ENCODE peak calls at places on chromosomes 13 and 19, in ten cellular contexts. D is Right ventricle myocardium superior; P is activated CD8-positive, alpha-beta memory T cell treated with anti-CD3 and anti-CD28 coated beads, Interleukin-2, amount 10 ng/mL, durations not matched to agents 7 days and 5 days; U is heart left ventricle; C is stimulated activated naive CD8-positive, alpha-beta T cell treated with anti-CD3 and anti-CD28 coated beads, Interleukin-15, amount 100 ng/mL, for 72 hours; V is PC-3; K is RWPE2; Q is naive B cell; G is A549; I is Right ventricle myocardium inferior. B is an unnamed sample.

GRCh38 chr13:84985860-84986259 is 813.4 kb downstream of the SLITRK6 start:
- ATAC-seq in D (no peak), P (no peak), U (no peak), C (no peak), V (no peak), K (no peak), Q (no peak), G (no peak), I (no peak), B (no peak)

GRCh38 chr13:35733832-35734231 is 257.3 kb upstream of the MAB21L1 start:
- ATAC-seq in D (peak; percentile 48), P (no peak), U (peak; percentile 71), C (no peak), V (no peak), K (no peak), Q (no peak), G (no peak), I (peak; percentile 51), B (no peak)

GRCh38 chr19:15285896-15286591 is 46.3 kb downstream of the BRD4 start:
- ATAC-seq in D (no peak), P (no peak), U (no peak), C (no peak), V (no peak), K (no peak), Q (peak; percentile 77), G (peak; percentile 16), I (no peak), B (peak; percentile 87)

GRCh38 chr13:20193142-20193923 is 595 bp upstream of the GJB2 start:
- ATAC-seq in D (peak; percentile 15), P (peak; percentile 27), U (no peak), C (peak; percentile 31), V (peak; percentile 19), K (peak; percentile 13), Q (peak; percentile 24), G (peak; percentile 35), I (peak; percentile 15), B (peak; percentile 14)

GRCh38 chr19:3966051-3967017 is 4.6 kb downstream of the DAPK3 start:
- ATAC-seq in D (no peak), P (no peak), U (no peak), C (no peak), V (no peak), K (no peak), Q (no peak), G (no peak), I (no peak), B (no peak)

GRCh38 chr19:35609881-35610353 is 2.6 kb upstream of the HAUS5 start:
- ATAC-seq in D (no peak), P (peak; percentile 28), U (no peak), C (peak; percentile 50), V (no peak), K (no peak), Q (peak; percentile 76), G (no peak), I (no peak), B (peak; percentile 80)

GRCh38 chr19:45777395-45777961 is 4.8 kb downstream of the DMPK start:
- ATAC-seq in D (no peak), P (no peak), U (no peak), C (no peak), V (no peak), K (no peak), Q (no peak), G (no peak), I (no peak), B (no peak)

GRCh38 chr19:15170345-15170744 is 30.4 kb downstream of the NOTCH3 start:
- ATAC-seq in D (no peak), P (no peak), U (no peak), C (no peak), V (no peak), K (no peak), Q (no peak), G (no peak), I (no peak), B (no peak)

GRCh38 chr19:40217921-40218890 is at the start of gene TTC9B:
- ATAC-seq in D (no peak), P (peak; percentile 70), U (no peak), C (peak; percentile 56), V (no peak), K (no peak), Q (peak; percentile 51), G (peak; percentile 30), I (no peak), B (no peak)

B was measured in stimulated activated memory B cell treated with anti-CD40 and anti-IgM and Interleukin-4, amounts not matched to agents 10 μg/mL and 1 μg/mL and 100 μg/mL, for 72 hours.